ENCODE peak calls at places on chromosomes 7 and 10, in five cellular contexts. Y, P, E, X and V are unnamed samples.

GRCh38 chr10:130441041-130441440 is 304.9 kb downstream of the GLRX3 start:
- DNase-seq in X (no peak), Y (no peak), P (no peak), E (no peak), V (no peak)

GRCh38 chr7:158646766-158647474 is 57.7 kb downstream of the NCAPG2 start:
- DNase-seq in Y (no peak), P (no peak), X (no peak), E (peak; percentile 58), V (no peak)

GRCh38 chr10:123236122-123236521 is 81.9 kb downstream of the BUB3 start:
- DNase-seq in Y (no peak), E (no peak), X (no peak), P (no peak), V (peak; percentile 4)

GRCh38 chr7:5435291-5436002 is 11.8 kb upstream of the TNRC18 start:
- DNase-seq in P (no peak), Y (no peak), E (no peak), X (no peak), V (no peak)

GRCh38 chr7:2800220-2800922 is 43.7 kb downstream of the GNA12 start:
- DNase-seq in E (no peak), X (no peak), P (no peak), Y (no peak), V (no peak)

GRCh38 chr10:124278356-124278755 is 140.4 kb downstream of the OAT start:
- DNase-seq in X (no peak), E (no peak), P (no peak), Y (no peak), V (no peak)

GRCh38 chr10:124210263-124210662 is 116.9 kb upstream of the CHST15 start:
- DNase-seq in X (no peak), P (no peak), Y (no peak), E (no peak), V (no peak)

GRCh38 chr10:11088709-11089108 is 71.0 kb downstream of the CELF2 start:
- DNase-seq in X (no peak), Y (no peak), P (no peak), E (no peak), V (no peak)

GRCh38 chr7:137345799-137346449 is 2.4 kb upstream of the PTN start:
- DNase-seq in X (no peak), Y (no peak), E (no peak), P (no peak), V (no peak)

GRCh38 chr7:137343483-137343841 is at the start of gene PTN:
- DNase-seq in E (peak; percentile 58), Y (no peak), P (no peak), X (peak; percentile 43), V (peak; percentile 58)

GRCh38 chr7:137337902-137338301 is 5.6 kb downstream of the PTN start:
- DNase-seq in Y (no peak), E (no peak), P (no peak), X (no peak), V (no peak)

GRCh38 chr7:137342340-137342739 is 1.2 kb downstream of the PTN start:
- DNase-seq in Y (no peak), P (no peak), E (no peak), X (no peak), V (peak; percentile 24)

DNA sequence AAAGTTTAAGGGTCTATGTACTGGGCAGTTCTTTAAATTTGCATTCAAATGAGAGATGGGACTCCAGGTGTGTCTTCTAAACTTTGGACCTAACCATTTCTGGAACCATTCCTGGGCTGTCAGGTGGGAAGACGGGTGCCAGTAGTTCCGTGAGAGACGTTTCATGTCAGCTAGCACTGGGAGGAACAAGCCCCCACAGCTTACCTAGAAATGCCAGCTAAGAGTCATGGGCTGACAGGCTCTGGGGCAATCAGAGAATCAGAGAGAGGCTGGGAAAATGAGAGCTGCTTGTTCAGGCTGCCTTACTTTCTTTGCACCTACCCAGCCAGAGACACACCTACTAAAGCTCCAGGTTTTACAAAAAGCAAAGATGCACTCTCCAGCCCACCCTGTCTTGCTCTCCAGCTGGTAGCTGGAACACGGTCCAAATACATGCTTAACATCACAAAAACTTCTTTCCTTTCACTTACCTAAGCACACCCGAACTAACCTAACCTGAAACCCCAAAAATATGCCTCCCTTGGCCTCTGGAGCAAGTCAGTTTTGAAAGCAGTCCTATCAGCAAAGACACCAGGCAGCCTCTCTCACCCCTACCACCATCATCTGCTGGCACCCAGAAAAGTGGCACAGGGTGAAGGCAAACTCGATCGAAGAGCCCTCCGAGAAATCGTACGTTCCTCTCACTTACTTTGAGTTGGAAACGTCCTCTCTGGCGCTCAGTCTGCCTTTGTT is 616 bp downstream of the PTN start:
- DNase-seq in E (no peak), Y (no peak), P (no peak), X (no peak), V (no peak)
- H3K4me3 ChIP-seq in E (peak overlapping the region; percentile 64), Y (peak overlapping the region; percentile 55), P (no peak overlapping the region), X (no peak overlapping the region), V (peak overlapping the region; percentile 68)

DNA sequence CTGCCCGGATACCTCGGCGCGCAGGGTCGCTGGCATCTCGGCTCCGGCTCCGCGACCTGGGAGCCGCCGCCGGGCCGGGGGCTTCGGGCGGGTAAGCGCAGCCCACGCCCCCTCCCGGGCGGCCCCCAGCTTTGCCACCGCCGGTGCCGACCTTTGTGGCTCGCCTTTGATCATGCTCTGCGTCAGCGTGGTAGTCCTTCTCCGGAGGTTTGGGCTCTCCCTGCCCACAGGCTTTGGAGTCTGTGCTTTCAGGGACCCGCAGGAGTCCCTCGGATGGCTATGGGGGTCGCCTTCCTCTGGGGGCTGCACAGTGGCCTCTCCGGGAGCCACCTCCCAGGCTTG is 7.3 kb downstream of the ATP6V1F start:
- DNase-seq in E (no peak), P (no peak), X (no peak), Y (no peak), V (no peak)
- TF ChIP-seq CTCF in E (no peak), P (peak; percentile 3), X (no peak), Y (no peak), V (no peak)

DNA sequence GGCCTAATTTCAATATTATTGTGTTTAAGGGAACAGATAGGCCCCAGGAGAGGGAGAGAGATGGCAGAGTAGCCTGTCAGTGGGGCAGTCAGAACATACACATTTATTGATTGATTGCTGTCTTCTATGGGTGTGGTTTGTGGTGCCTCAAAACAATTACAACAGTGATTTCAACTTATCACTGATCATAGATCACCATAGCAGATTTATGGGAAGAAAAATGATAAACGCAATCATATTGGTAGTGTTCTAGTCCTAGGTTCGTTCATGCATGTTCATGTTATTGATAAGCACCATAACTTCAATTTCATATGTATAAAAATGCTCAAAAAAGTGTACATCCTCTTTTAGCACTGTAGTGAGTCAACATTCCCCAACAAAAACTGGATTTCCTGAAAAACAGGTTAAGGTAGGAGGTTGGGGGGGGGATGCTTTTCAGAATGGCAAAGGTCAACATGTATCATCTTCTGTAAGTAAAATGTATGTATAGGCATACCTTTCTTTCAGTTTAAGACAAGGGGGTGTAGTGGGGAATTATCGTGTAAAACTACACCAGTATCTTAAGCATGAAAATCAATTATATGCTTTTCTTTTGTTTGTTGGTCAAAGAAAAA is 1.0 kb upstream of the TNKS2 start:
- DNase-seq in E (no peak), Y (no peak), X (peak; percentile 70), P (no peak), V (no peak)
- H3K4me3 ChIP-seq in E (peak overlapping the region; percentile 81), Y (peak overlapping the region; percentile 96), X (peak overlapping the region; percentile 98), P (peak overlapping the region; percentile 85), V (peak overlapping the region; percentile 91)

GRCh38 chr7:65554-65953 is 126.8 kb upstream of the FAM20C start:
- DNase-seq in X (peak; percentile 33), E (no peak), P (no peak), Y (no peak), V (peak; percentile 45)

GRCh38 chr7:66741-67140 is 125.6 kb upstream of the FAM20C start:
- DNase-seq in E (no peak), P (no peak), X (no peak), Y (no peak), V (no peak)

GRCh38 chr7:68629-69028 is 123.7 kb upstream of the FAM20C start:
- DNase-seq in X (no peak), Y (no peak), E (no peak), P (no peak), V (no peak)

GRCh38 chr7:66296-66695 is 126.1 kb upstream of the FAM20C start:
- DNase-seq in P (no peak), Y (no peak), E (no peak), X (no peak), V (no peak)

DNA sequence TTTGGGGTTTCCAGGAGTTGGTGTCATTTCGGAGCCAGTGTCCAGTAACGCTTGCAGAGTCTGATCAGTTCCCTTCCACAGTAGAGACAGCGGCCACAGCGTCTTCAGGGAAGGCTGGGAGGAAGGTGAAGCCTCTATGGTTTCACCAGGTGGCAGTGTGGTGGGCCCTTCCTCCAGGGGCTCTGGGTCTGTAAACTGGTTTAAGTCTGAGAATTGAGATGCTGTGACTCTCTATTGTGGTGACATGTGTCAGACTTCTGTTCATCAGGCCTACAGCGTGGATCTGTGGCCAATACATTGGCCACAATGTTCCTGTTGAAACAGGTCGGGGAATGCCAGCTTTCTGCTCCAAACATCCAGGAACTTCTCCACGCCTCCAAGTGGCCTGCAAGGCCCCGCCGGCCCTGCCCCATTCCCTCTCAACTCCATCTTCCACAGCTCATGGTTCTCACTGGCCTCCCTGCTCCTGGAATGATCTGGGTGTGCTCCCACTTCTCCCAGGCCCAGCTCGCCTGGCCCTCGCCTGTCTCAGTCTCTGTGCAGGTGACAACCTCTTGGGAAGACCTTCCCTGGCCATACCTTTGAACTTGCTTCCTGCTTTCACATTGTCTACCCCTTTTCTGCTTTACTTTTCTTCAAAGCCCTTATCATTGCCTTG is 124.5 kb upstream of the FAM20C start:
- DNase-seq in X (peak; percentile 88), E (no peak), Y (no peak), P (no peak), V (peak; percentile 5)
- TF ChIP-seq CTCF in X (peak; percentile 20), E (no peak), Y (no peak), P (no peak), V (peak; percentile 8)